ENCODE peak calls at places on chromosomes 4 and X, in four cellular contexts. L is stomach, N is GM12892, W is HS-27A. M is an unnamed sample.

GRCh38 chr4:38612996-38613395 is 51.0 kb upstream of the KLF3 start:
- DNase-seq in W (no peak), L (no peak), N (no peak), M (no peak)

GRCh38 chrX:124228849-124229248 is 103.6 kb upstream of the TEX13D start:
- DNase-seq in W (no peak), L (no peak), N (no peak), M (no peak)

GRCh38 chrX:19581786-19582185 is 66.5 kb upstream of the MAP3K15 start:
- DNase-seq in N (no peak), W (no peak), L (no peak), M (no peak)

GRCh38 chrX:40108084-40108958 is 10.6 kb upstream of the BCOR start:
- DNase-seq in L (peak; percentile 68), N (no peak), W (no peak), M (no peak)

GRCh38 chr4:184802203-184803015 is 23.4 kb downstream of the ACSL1 start:
- DNase-seq in L (no peak), N (no peak), W (no peak), M (no peak)

GRCh38 chr4:139177888-139178609 is 1.0 kb upstream of the ELF2 start:
- DNase-seq in W (peak; percentile 81), L (peak; percentile 96), N (peak; percentile 63), M (peak; percentile 66)

GRCh38 chr4:81052119-81053068 is 21.9 kb downstream of the BMP3 start:
- DNase-seq in N (no peak), L (peak; percentile 52), W (peak; percentile 31), M (no peak)

GRCh38 chr4:52606766-52607165 is 52.3 kb downstream of the USP46 start:
- DNase-seq in N (no peak), L (no peak), W (no peak), M (no peak)

GRCh38 chrX:120309873-120310730 is 1.2 kb downstream of the TMEM255A start:
- DNase-seq in N (peak; percentile 14), L (no peak), W (no peak), M (no peak)

GRCh38 chrX:111040377-111041017 is 55.5 kb upstream of the PAK3 start:
- DNase-seq in N (no peak), W (peak; percentile 19), L (no peak), M (no peak)

GRCh38 chrX:17160971-17161370 is 214.0 kb upstream of the NHS start:
- DNase-seq in N (no peak), L (no peak), W (no peak), M (no peak)

GRCh38 chrX:10952619-10953018 is 158.5 kb upstream of the HCCS start:
- DNase-seq in L (no peak), W (no peak), N (no peak), M (no peak)

GRCh38 chrX:24395775-24396174 is 35.3 kb downstream of the SUPT20HL1 start:
- DNase-seq in N (peak; percentile 25), W (peak; percentile 3), L (peak; percentile 31), M (no peak)

GRCh38 chrX:112738347-112739033 is 58.8 kb upstream of the LHFPL1 start:
- DNase-seq in N (no peak), L (no peak), W (no peak), M (no peak)

GRCh38 chrX:124388562-124388961 is 42.2 kb downstream of the SH2D1A start:
- DNase-seq in N (no peak), L (peak; percentile 55), W (no peak), M (peak; percentile 19)

GRCh38 chr4:19614171-19614570 is 637.5 kb upstream of the SLIT2 start:
- DNase-seq in L (no peak), N (no peak), W (no peak), M (no peak)

GRCh38 chr4:137558951-137559350 is 26.7 kb upstream of the PCDH18 start:
- DNase-seq in N (no peak), L (no peak), W (no peak), M (no peak)

GRCh38 chr4:136651932-136652331 is 880.4 kb downstream of the PCDH18 start:
- DNase-seq in L (no peak), W (no peak), N (no peak), M (no peak)

GRCh38 chr4:61468091-61468720 is 268.1 kb downstream of the ADGRL3 start:
- DNase-seq in L (no peak), N (no peak), W (no peak), M (no peak)

M was measured in activated naive CD8-positive, alpha-beta T cell treated with anti-CD3 and anti-CD28 coated beads, Interleukin-2, amount 50 U/mL, for 16 hours.